ENCODE peak calls at places on chromosomes 2 and 18, in six cellular contexts. Q is ovary, S is A549, K is upper lobe of left lung, I is tibial nerve, J is transverse colon. H is an unnamed sample.
A peak's percentile ranks its signal among the peaks of the same experiment; 100 is the strongest.

GRCh38 chr18:79169958-79170555 is 100.9 kb downstream of the ATP9B start:
- DNase-seq in Q (no peak), S (no peak), K (no peak), I (no peak), J (no peak), H (no peak)

GRCh38 chr18:36634573-36635216 is 194.1 kb downstream of the TPGS2 start:
- DNase-seq in Q (no peak), S (no peak), K (no peak), I (no peak), J (no peak), H (no peak)

GRCh38 chr2:27308359-27308875 is at the start of gene UCN:
- DNase-seq in Q (peak; percentile 55), S (no peak), K (no peak), I (no peak), J (no peak), H (no peak)

GRCh38 chr2:200367155-200367554 is 60.7 kb downstream of the SPATS2L start:
- DNase-seq in Q (no peak), S (no peak), K (no peak), I (peak; percentile 48), J (no peak), H (peak; percentile 68)

GRCh38 chr2:8193686-8194615 is 487.9 kb upstream of the ID2 start:
- DNase-seq in Q (no peak), S (no peak), K (no peak), I (no peak), J (no peak), H (no peak)

GRCh38 chr2:201808070-201808469 is 1.7 kb downstream of the CDK15 start:
- DNase-seq in Q (no peak), S (no peak), K (no peak), I (no peak), J (no peak), H (no peak)

GRCh38 chr2:12432985-12433640 is 283.6 kb upstream of the TRIB2 start:
- DNase-seq in Q (no peak), S (no peak), K (no peak), I (no peak), J (no peak), H (no peak)

GRCh38 chr2:64727843-64728463 is 74.2 kb upstream of the SERTAD2 start:
- DNase-seq in Q (no peak), S (no peak), K (no peak), I (no peak), J (no peak), H (no peak)

GRCh38 chr2:234500394-234501006 is 3.6 kb upstream of the ARL4C start:
- DNase-seq in Q (no peak), S (no peak), K (peak; percentile 60), I (peak; percentile 58), J (peak; percentile 66), H (no peak)

GRCh38 chr18:50659091-50660003 is 99.5 kb downstream of the MAPK4 start:
- DNase-seq in Q (no peak), S (peak; percentile 16), K (no peak), I (no peak), J (no peak), H (peak; percentile 80)

GRCh38 chr2:41851554-41851953 is 196.3 kb upstream of the PKDCC start:
- DNase-seq in Q (no peak), S (no peak), K (no peak), I (no peak), J (no peak), H (no peak)

GRCh38 chr2:215367647-215368492 is 56.0 kb downstream of the ATIC start:
- DNase-seq in Q (no peak), S (no peak), K (no peak), I (no peak), J (no peak), H (no peak)

GRCh38 chr18:62183578-62184195 is 3.2 kb downstream of the PIGN start:
- DNase-seq in Q (no peak), S (peak; percentile 13), K (no peak), I (peak; percentile 51), J (no peak), H (no peak)

GRCh38 chr2:127721978-127722355 is 20.7 kb downstream of the SFT2D3 start:
- DNase-seq in Q (no peak), S (no peak), K (no peak), I (no peak), J (no peak), H (no peak)

GRCh38 chr2:58055027-58055786 is 8.6 kb downstream of the VRK2 start:
- DNase-seq in Q (no peak), S (no peak), K (no peak), I (no peak), J (no peak), H (no peak)

GRCh38 chr2:179745615-179746263 is 115.7 kb downstream of the ZNF385B start:
- DNase-seq in Q (no peak), S (no peak), K (peak; percentile 51), I (no peak), J (no peak), H (no peak)

GRCh38 chr2:202237787-202238233 is 587 bp downstream of the SUMO1 start:
- DNase-seq in Q (no peak), S (peak; percentile 40), K (peak; percentile 33), I (peak; percentile 6), J (peak; percentile 21), H (peak; percentile 66)

GRCh38 chr18:60022671-60023276 is 123.0 kb downstream of the PMAIP1 start:
- DNase-seq in Q (no peak), S (no peak), K (no peak), I (no peak), J (no peak), H (no peak)

GRCh38 chr2:161725297-161725696 is 101.1 kb downstream of the SLC4A10 start:
- DNase-seq in Q (no peak), S (no peak), K (no peak), I (no peak), J (no peak), H (no peak)

GRCh38 chr2:240725266-240726060 is 33.8 kb downstream of the AQP12A start:
- DNase-seq in Q (no peak), S (no peak), K (no peak), I (no peak), J (no peak), H (no peak)
- TF ChIP-seq CTCF in Q (no peak), S (no peak), K (no peak), I (no peak), J (no peak), H (no peak)

DNA sequence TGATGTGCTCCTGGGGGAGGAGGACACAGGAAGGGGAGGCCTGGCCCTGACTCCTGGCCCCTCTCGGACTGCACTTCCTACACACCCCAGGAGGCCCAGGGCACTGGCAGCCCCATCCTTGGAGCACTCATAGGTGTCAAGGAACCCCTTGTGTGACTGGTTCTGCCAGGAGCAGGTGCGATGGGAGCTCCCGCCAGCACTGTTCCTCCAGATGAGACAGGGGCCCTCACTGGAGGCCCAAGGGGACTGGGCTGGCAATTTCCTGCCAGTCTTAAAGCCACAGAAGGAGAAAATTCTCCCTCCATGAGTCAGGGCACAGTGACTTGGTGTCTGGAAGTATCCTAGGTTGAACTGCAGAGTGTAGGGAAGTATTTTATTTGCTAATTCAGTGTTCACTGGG is 42.8 kb upstream of the MAL start:
- DNase-seq in Q (no peak), S (no peak), K (no peak), I (no peak), J (no peak), H (no peak)
- TF ChIP-seq EP300 in Q (no peak), S (no peak), K (no peak), I (no peak), J (no peak), H (no peak)

GRCh38 chr2:24082787-24083566 is 1.7 kb downstream of the TP53I3 start:
- DNase-seq in Q (no peak), S (no peak), K (no peak), I (no peak), J (no peak), H (no peak)

GRCh38 chr2:24084386-24085375 is at the start of gene TP53I3:
- DNase-seq in Q (peak; percentile 91), S (peak; percentile 95), K (peak; percentile 93), I (peak; percentile 85), J (peak; percentile 91), H (peak; percentile 94)

GRCh38 chr2:24080721-24081120 is 3.9 kb downstream of the TP53I3 start:
- DNase-seq in Q (no peak), S (no peak), K (no peak), I (no peak), J (no peak), H (no peak)

GRCh38 chr2:24086241-24086640 is 1.6 kb upstream of the TP53I3 start:
- DNase-seq in Q (no peak), S (no peak), K (no peak), I (no peak), J (no peak), H (no peak)

DNA sequence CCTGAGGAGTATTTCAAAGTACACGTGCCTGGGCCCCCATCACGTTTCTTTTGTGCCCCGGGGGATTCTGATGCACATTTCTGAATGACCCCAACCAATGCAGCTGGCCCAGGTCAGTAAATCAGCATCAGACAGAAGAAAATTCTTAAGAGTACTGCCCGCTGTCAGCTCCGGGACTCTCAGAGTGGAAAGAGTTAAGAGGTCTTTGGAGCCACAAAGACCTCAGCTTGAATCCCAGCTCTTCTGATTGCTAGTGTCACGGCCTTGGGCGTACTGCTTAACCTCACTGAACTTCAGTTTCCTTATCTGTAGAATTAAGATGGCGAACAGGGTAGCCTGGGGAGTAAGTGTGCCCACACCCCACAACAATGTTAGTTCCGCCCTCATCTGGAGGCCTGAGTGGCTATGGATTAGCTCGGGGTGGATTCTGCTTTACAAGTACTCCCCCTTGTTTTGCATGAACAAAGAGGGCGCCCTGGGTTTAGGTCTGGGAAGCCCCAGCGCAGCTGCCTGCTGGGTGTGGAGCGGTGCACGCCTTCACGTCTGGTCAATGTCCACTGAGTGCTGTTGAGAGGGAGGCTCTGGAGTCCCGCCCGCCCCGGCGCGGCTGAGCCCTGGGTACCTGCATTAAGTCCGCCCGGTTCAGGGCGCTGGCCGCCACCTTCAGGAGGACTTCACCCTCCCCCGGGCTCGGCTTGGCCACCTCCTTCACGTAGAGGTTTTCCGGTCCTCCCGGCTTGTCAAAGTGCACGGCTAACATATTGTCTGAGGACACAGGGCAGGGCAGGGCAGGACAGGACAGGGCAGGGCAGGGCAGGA is 858 bp downstream of the TP53I3 start:
- DNase-seq in Q (no peak), S (peak; percentile 92), K (peak; percentile 96), I (no peak), J (peak; percentile 94), H (no peak)
- TF ChIP-seq CTCF in Q (no peak), S (no peak), K (no peak), I (no peak), J (no peak), H (no peak)

GRCh38 chr18:23912356-23912755 is 102.2 kb upstream of the TTC39C start:
- DNase-seq in Q (no peak), S (no peak), K (no peak), I (no peak), J (no peak), H (no peak)

GRCh38 chr18:23918395-23919032 is 96.0 kb upstream of the TTC39C start:
- DNase-seq in Q (peak; percentile 74), S (peak; percentile 44), K (peak; percentile 65), I (peak; percentile 95), J (peak; percentile 81), H (peak; percentile 81)

GRCh38 chr18:23921716-23922285 is 92.8 kb upstream of the TTC39C start:
- DNase-seq in Q (no peak), S (no peak), K (no peak), I (no peak), J (no peak), H (no peak)

GRCh38 chr18:23920054-23920453 is 94.5 kb upstream of the TTC39C start:
- DNase-seq in Q (no peak), S (no peak), K (no peak), I (no peak), J (no peak), H (no peak)

DNA sequence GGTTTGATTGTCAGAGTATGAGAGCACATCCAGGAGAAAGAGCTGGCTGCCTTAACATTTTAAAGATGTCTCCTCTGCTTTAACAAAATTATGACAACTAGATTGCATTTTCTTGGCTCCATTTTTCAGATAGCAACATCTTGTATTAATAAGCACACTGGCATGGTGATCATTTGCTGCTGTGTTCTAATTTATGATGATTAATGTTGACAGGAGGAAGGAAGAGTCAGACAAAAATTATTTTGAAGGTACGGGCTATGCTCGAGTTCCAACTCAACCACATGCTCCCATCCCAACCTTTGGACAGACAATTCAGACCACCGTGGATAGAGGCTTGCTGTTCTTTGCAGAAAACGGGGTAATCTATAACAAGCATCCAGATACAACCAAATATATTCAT is 98.2 kb upstream of the TTC39C start:
- DNase-seq in Q (no peak), S (no peak), K (no peak), I (no peak), J (no peak), H (no peak)
- TF ChIP-seq EP300 in Q (no peak), S (no peak), K (no peak), I (no peak), J (no peak), H (no peak)

H was measured in sigmoid colon.